ENCODE peak calls at places on chromosomes 11 and 22, in five cellular contexts. R, G, V, I and Q are unnamed samples. For H3K4me1, the result is how much of the 10 kb centered on the place peaks cover.

GRCh38 chr11:32466279-32466915 is 31.1 kb upstream of the WT1 start:
- DNase-seq in R (no peak), G (no peak), V (peak), I (no peak), Q (no peak)

GRCh38 chr11:41289408-41289807 is 170.0 kb downstream of the LRRC4C start:
- DNase-seq in R (no peak), G (no peak), V (no peak), I (peak), Q (no peak)

GRCh38 chr11:57597971-57598830 is 716 bp downstream of the SERPING1 start:
- DNase-seq in R (peak), G (peak), V (peak), I (peak), Q (peak)

GRCh38 chr22:25829808-25830777 is 88.1 kb downstream of the MYO18B start:
- DNase-seq in R (no peak), G (no peak), V (no peak), I (no peak), Q (no peak)

GRCh38 chr11:97290444-97291041 is 900.7 kb downstream of the JRKL start:
- DNase-seq in R (no peak), G (no peak), V (peak), I (no peak), Q (no peak)

GRCh38 chr22:19710769-19711106 is 3.6 kb upstream of the SEPTIN5 start:
- DNase-seq in R (no peak), G (no peak), V (no peak), I (no peak), Q (no peak)

GRCh38 chr22:44408227-44409192 is 89.5 kb downstream of the RTL6 start:
- DNase-seq in R (peak), G (no peak), V (no peak), I (no peak), Q (no peak)

GRCh38 chr11:19933132-19933735 is 220.6 kb downstream of the NAV2 start:
- DNase-seq in R (no peak), G (no peak), V (no peak), I (no peak), Q (no peak)

GRCh38 chr11:45154276-45154675 is 7.8 kb downstream of the PRDM11 start:
- DNase-seq in R (no peak), G (no peak), V (no peak), I (no peak), Q (no peak)

GRCh38 chr11:1303196-1303821 is 6.1 kb downstream of the TOLLIP start:
- DNase-seq in R (no peak), G (no peak), V (peak), I (peak), Q (no peak)

GRCh38 chr22:33242078-33242477 is 183.9 kb upstream of the SYN3 start:
- DNase-seq in R (no peak), G (no peak), V (no peak), I (no peak), Q (no peak)

GRCh38 chr11:97938789-97939188 is 1082.0 kb upstream of the CNTN5 start:
- DNase-seq in R (no peak), G (no peak), V (no peak), I (no peak), Q (no peak)

GRCh38 chr11:64951529-64951928 is 15.8 kb upstream of the GPHA2 start:
- DNase-seq in R (peak), G (no peak), V (no peak), I (no peak), Q (no peak)

GRCh38 chr22:20761536-20761935 is 12.4 kb upstream of the SERPIND1 start:
- DNase-seq in R (no peak), G (no peak), V (peak), I (no peak), Q (no peak)

GRCh38 chr11:64541131-64541530 is 49.9 kb upstream of the SLC22A12 start:
- DNase-seq in R (no peak), G (no peak), V (no peak), I (no peak), Q (no peak)

GRCh38 chr11:6403539-6403938 is 13.3 kb downstream of the SMPD1 start:
- DNase-seq in R (no peak), G (no peak), V (no peak), I (no peak), Q (no peak)

GRCh38 chr11:94271885-94272372 is 32.5 kb upstream of the IZUMO1R start:
- DNase-seq in R (no peak), G (no peak), V (no peak), I (no peak), Q (no peak)

GRCh38 chr11:66417000-66417399 is 3.8 kb upstream of the NPAS4 start:
- DNase-seq in R (no peak), G (no peak), V (no peak), I (no peak), Q (no peak)

GRCh38 chr22:38940985-38941384 is 16.4 kb upstream of the APOBEC3A start:
- DNase-seq in R (no peak), G (no peak), V (peak), I (no peak), Q (no peak)

GRCh38 chr22:20154602-20155183 is 3.8 kb upstream of the CCDC188 start:
- DNase-seq in R (no peak), G (no peak), V (no peak), I (no peak), Q (no peak)

GRCh38 chr11:47551086-47551485 is 1.8 kb downstream of the CELF1 start:
- DNase-seq in R (no peak), G (no peak), V (peak), I (no peak), Q (no peak)

GRCh38 chr11:102940714-102941588 is 14.6 kb downstream of the MMP13 start:
- DNase-seq in R (no peak), G (no peak), V (peak), I (peak), Q (no peak)

GRCh38 chr11:57539342-57539741 is 1.9 kb downstream of the SMTNL1 start:
- DNase-seq in R (no peak), G (no peak), V (no peak), I (no peak), Q (no peak)

GRCh38 chr11:69912911-69913451 is 93.8 kb upstream of the FGF3 start:
- DNase-seq in R (peak), G (peak), V (no peak), I (peak), Q (no peak)
- TF ChIP-seq CTCF in R (peak), G (no peak), V (peak), I (peak), Q (no peak)

GRCh38 chr11:27571151-27571840 is 64.7 kb upstream of the LIN7C start:
- DNase-seq in R (no peak), G (no peak), V (peak), I (no peak), Q (no peak)
- H3K27ac ChIP-seq in R (no peak), G (no peak), V (no peak), I (no peak), Q (no peak)

GRCh38 chr22:49789289-49790141 is 38.2 kb downstream of the BRD1 start:
- DNase-seq in R (no peak), G (peak), V (no peak), I (peak), Q (no peak)
- H3K4me1 ChIP-seq in R (under half), G (under half), V (under half), I (under half), Q (under half)

DNA sequence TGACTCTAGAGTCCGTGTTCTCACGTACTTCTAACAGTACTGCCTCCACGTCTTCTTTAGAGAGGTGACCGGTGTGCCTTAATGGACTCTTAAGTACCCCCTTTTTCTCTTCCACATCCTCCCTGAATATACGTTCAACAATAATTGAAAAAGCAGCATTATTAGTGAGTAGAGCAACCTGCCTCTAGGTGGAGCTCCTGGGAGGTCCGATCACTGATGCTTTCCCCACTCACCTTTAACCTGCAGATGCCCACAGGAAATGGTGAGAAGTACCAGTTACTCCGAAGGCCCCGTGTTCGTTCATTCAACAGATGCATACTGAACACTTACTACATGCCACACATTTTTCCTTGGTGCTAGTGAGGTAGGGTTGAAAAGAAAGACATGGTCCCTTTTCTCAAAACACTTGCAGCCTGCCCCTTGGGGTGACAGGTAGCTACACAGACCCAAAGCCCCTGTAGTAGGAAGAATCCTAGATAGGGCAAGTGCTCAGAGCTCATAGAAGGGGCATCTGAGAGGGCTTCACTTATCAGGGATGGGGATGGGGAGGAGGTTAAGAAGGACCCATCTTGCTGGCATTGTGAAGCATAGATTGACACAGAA is 72.7 kb downstream of the FEZ1 start:
- DNase-seq in R (no peak), G (no peak), V (no peak), I (no peak), Q (no peak)
- TF ChIP-seq CTCF in R (no peak), G (no peak), V (no peak), I (no peak), Q (no peak)

DNA sequence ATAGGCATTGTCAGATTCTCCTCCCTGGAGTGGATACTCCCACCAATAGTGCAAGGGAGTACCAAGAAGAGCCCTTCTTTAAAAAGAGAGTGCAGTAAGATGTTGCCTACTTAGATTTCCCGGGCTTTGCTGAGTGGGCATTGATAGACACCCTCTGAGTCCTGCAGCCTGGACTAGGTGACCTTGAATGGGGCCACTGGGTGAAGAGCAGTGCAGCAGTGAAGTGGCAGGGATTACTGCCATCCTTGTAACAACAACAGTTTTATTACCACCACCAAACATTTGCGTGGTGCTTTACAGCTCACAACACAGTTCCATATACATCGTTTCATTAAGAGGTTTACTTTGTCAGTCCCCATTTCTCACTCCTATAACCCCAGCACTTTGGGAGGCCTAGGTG is 59.4 kb downstream of the MICAL2 start:
- DNase-seq in R (peak), G (no peak), V (no peak), I (no peak), Q (no peak)
- H3K27ac ChIP-seq in R (peak), G (peak), V (peak), I (peak), Q (peak)